ENCODE peak calls at places on chromosomes 1 and 21, in six cellular contexts. N is PC-3, W is neural crest cell, L is type B pancreatic cell, M is heart left ventricle, P is GM13977. V is an unnamed sample.

GRCh38 chr1:59516881-59517280 is 220.0 kb downstream of the FGGY start:
- DNase-seq in N (no peak), W (no peak), L (no peak), M (no peak), P (no peak), V (no peak)

GRCh38 chr1:174982971-174983689 is 16.6 kb upstream of the CACYBP start:
- DNase-seq in N (peak), W (peak), L (no peak), M (no peak), P (peak), V (no peak)

GRCh38 chr1:110221119-110221518 is 11.0 kb downstream of the KCNC4 start:
- DNase-seq in N (no peak), W (no peak), L (no peak), M (no peak), P (no peak), V (no peak)

GRCh38 chr1:20115479-20115878 is 3.9 kb downstream of the PLA2G2D start:
- DNase-seq in N (no peak), W (no peak), L (no peak), M (no peak), P (no peak), V (no peak)

GRCh38 chr1:41433501-41433900 is 51.0 kb downstream of the EDN2 start:
- DNase-seq in N (no peak), W (no peak), L (no peak), M (no peak), P (no peak), V (no peak)

GRCh38 chr1:218275823-218276222 is 9.3 kb upstream of the RRP15 start:
- DNase-seq in N (no peak), W (no peak), L (no peak), M (no peak), P (no peak), V (no peak)

GRCh38 chr1:23692308-23692871 is 784 bp downstream of the RPL11 start:
- DNase-seq in N (no peak), W (no peak), L (no peak), M (no peak), P (no peak), V (no peak)

GRCh38 chr1:1857096-1857703 is 33.7 kb downstream of the GNB1 start:
- DNase-seq in N (no peak), W (no peak), L (no peak), M (no peak), P (no peak), V (no peak)

GRCh38 chr1:218481116-218481775 is 136.1 kb downstream of the TGFB2 start:
- DNase-seq in N (peak), W (no peak), L (no peak), M (no peak), P (no peak), V (no peak)

GRCh38 chr1:92065042-92065441 is 10.2 kb downstream of the SETSIP start:
- DNase-seq in N (peak), W (no peak), L (no peak), M (no peak), P (no peak), V (no peak)

GRCh38 chr1:8122477-8123407 is 96.6 kb upstream of the ERRFI1 start:
- DNase-seq in N (peak), W (no peak), L (no peak), M (no peak), P (no peak), V (no peak)

GRCh38 chr1:109522026-109522425 is 12.5 kb upstream of the AMIGO1 start:
- DNase-seq in N (no peak), W (no peak), L (no peak), M (no peak), P (no peak), V (no peak)

GRCh38 chr21:40846057-40846456 is 901 bp downstream of the DSCAM start:
- DNase-seq in N (peak), W (no peak), L (no peak), M (no peak), P (no peak), V (no peak)

GRCh38 chr1:181021811-181022434 is 747 bp downstream of the STX6 start:
- DNase-seq in N (peak), W (peak), L (no peak), M (peak), P (peak), V (peak)

GRCh38 chr1:179883739-179884138 is 1.7 kb downstream of the TOR1AIP1 start:
- DNase-seq in N (peak), W (no peak), L (no peak), M (no peak), P (peak), V (no peak)

GRCh38 chr1:177355575-177355974 is 184.8 kb downstream of the BRINP2 start:
- DNase-seq in N (peak), W (peak), L (no peak), M (no peak), P (peak), V (peak)

GRCh38 chr1:51192213-51192843 is 43.7 kb upstream of the RNF11 start:
- DNase-seq in N (peak), W (peak), L (no peak), M (peak), P (peak), V (peak)

GRCh38 chr21:38258803-38259485 is 2.2 kb downstream of the KCNJ15 start:
- DNase-seq in N (peak), W (no peak), L (no peak), M (no peak), P (no peak), V (no peak)

GRCh38 chr1:225737179-225737578 is 40.4 kb upstream of the SRP9 start:
- DNase-seq in N (peak), W (no peak), L (no peak), M (no peak), P (no peak), V (no peak)

GRCh38 chr1:9715536-9716226 is 64.2 kb downstream of the PIK3CD start:
- DNase-seq in N (no peak), W (no peak), L (no peak), M (no peak), P (no peak), V (no peak)

GRCh38 chr1:69827732-69828131 is 260.0 kb downstream of the LRRC7 start:
- DNase-seq in N (no peak), W (no peak), L (no peak), M (no peak), P (no peak), V (no peak)

GRCh38 chr1:186055846-186056245 is 319.2 kb downstream of the TPR start:
- DNase-seq in N (peak), W (no peak), L (no peak), M (no peak), P (no peak), V (no peak)

GRCh38 chr1:155761746-155762400 is 73.0 kb downstream of the DAP3 start:
- DNase-seq in N (no peak), W (no peak), L (no peak), M (no peak), P (no peak), V (no peak)

GRCh38 chr1:81032374-81032773 is 768.4 kb upstream of the ADGRL2 start:
- DNase-seq in N (no peak), W (no peak), L (no peak), M (no peak), P (no peak), V (no peak)

GRCh38 chr21:41817228-41817627 is 50.4 kb upstream of the RIPK4 start:
- DNase-seq in N (peak), W (peak), L (peak), M (no peak), P (peak), V (no peak)

GRCh38 chr1:81135524-81135923 is 665.2 kb upstream of the ADGRL2 start:
- DNase-seq in N (no peak), W (no peak), L (no peak), M (no peak), P (no peak), V (no peak)

GRCh38 chr1:226549937-226550670 is 1.5 kb downstream of the STUM start:
- DNase-seq in N (peak), W (peak), L (no peak), M (peak), P (peak), V (peak)

GRCh38 chr1:2555634-2556276 is 416 bp upstream of the TNFRSF14 start:
- DNase-seq in N (peak), W (no peak), L (no peak), M (peak), P (peak), V (peak)

GRCh38 chr1:100959502-100960060 is 63.7 kb downstream of the SLC30A7 start:
- DNase-seq in N (peak), W (no peak), L (no peak), M (no peak), P (no peak), V (no peak)

GRCh38 chr1:185155600-185156320 is 993 bp downstream of the TRMT1L start:
- DNase-seq in N (peak), W (no peak), L (no peak), M (no peak), P (no peak), V (no peak)

GRCh38 chr1:241605146-241605805 is 34.9 kb downstream of the CHML start:
- DNase-seq in N (peak), W (no peak), L (no peak), M (no peak), P (no peak), V (no peak)

V was measured in anterior cingulate cortex.